ENCODE peak calls at places on chromosome 13, in four cellular contexts. One of them, this sample, is unnamed.

GRCh38 chr13:26343816-26344215 is 89.9 kb downstream of the CDK8 start:
- DNase-seq in ovary: no peak
- DNase-seq in kidney epithelial cell: no peak
- DNase-seq in neuronal stem cell: no peak
- DNase-seq in this sample: no peak

GRCh38 chr13:49560270-49561063 is 24.9 kb downstream of the RCBTB1 start:
- DNase-seq in ovary: peak; percentile 51
- DNase-seq in kidney epithelial cell: peak; percentile 28
- DNase-seq in neuronal stem cell: no peak
- DNase-seq in this sample: no peak

GRCh38 chr13:38348890-38349289 is 761 bp upstream of the UFM1 start:
- DNase-seq in kidney epithelial cell: no peak
- DNase-seq in ovary: no peak
- DNase-seq in neuronal stem cell: peak; percentile 11
- DNase-seq in this sample: peak; percentile 9

GRCh38 chr13:44843403-44843802 is 145.9 kb downstream of the NUFIP1 start:
- DNase-seq in ovary: no peak
- DNase-seq in neuronal stem cell: no peak
- DNase-seq in kidney epithelial cell: no peak
- DNase-seq in this sample: no peak

GRCh38 chr13:29758591-29759114 is 91.8 kb downstream of the UBL3 start:
- DNase-seq in ovary: no peak
- DNase-seq in kidney epithelial cell: no peak
- DNase-seq in neuronal stem cell: no peak
- DNase-seq in this sample: no peak

GRCh38 chr13:31067416-31068118 is 94.1 kb downstream of the HSPH1 start:
- DNase-seq in neuronal stem cell: no peak
- DNase-seq in kidney epithelial cell: peak; percentile 70
- DNase-seq in ovary: no peak
- DNase-seq in this sample: no peak

GRCh38 chr13:108225440-108225839 is 7.2 kb downstream of the ABHD13 start:
- DNase-seq in neuronal stem cell: no peak
- DNase-seq in ovary: no peak
- DNase-seq in kidney epithelial cell: no peak
- DNase-seq in this sample: no peak

GRCh38 chr13:77859450-77859849 is 59.2 kb downstream of the EDNRB start:
- DNase-seq in kidney epithelial cell: no peak
- DNase-seq in neuronal stem cell: no peak
- DNase-seq in ovary: no peak
- DNase-seq in this sample: no peak

GRCh38 chr13:45870232-45870631 is 18.7 kb upstream of the SIAH3 start:
- DNase-seq in ovary: no peak
- DNase-seq in neuronal stem cell: no peak
- DNase-seq in kidney epithelial cell: no peak
- DNase-seq in this sample: no peak

GRCh38 chr13:24719139-24719538 is 38.9 kb downstream of the ATP12A start:
- DNase-seq in kidney epithelial cell: no peak
- DNase-seq in ovary: no peak
- DNase-seq in neuronal stem cell: no peak
- DNase-seq in this sample: no peak

GRCh38 chr13:26722321-26722720 is 38.3 kb downstream of the GPR12 start:
- DNase-seq in kidney epithelial cell: no peak
- DNase-seq in ovary: no peak
- DNase-seq in neuronal stem cell: no peak
- DNase-seq in this sample: no peak

GRCh38 chr13:102930566-102930965 is 84.7 kb downstream of the ERCC5 start:
- DNase-seq in kidney epithelial cell: no peak
- DNase-seq in neuronal stem cell: no peak
- DNase-seq in ovary: no peak
- DNase-seq in this sample: no peak

GRCh38 chr13:45356966-45357689 is 16.1 kb upstream of the TPT1 start:
- DNase-seq in kidney epithelial cell: no peak
- DNase-seq in ovary: no peak
- DNase-seq in neuronal stem cell: no peak
- DNase-seq in this sample: no peak

GRCh38 chr13:95117092-95117491 is 184.2 kb downstream of the ABCC4 start:
- DNase-seq in kidney epithelial cell: no peak
- DNase-seq in neuronal stem cell: no peak
- DNase-seq in ovary: no peak
- DNase-seq in this sample: no peak

GRCh38 chr13:75458696-75459422 is 23.1 kb downstream of the TBC1D4 start:
- DNase-seq in ovary: no peak
- DNase-seq in kidney epithelial cell: no peak
- DNase-seq in neuronal stem cell: no peak
- DNase-seq in this sample: no peak

GRCh38 chr13:63291701-63292100 is 1876.1 kb upstream of the PCDH20 start:
- DNase-seq in kidney epithelial cell: no peak
- DNase-seq in neuronal stem cell: no peak
- DNase-seq in ovary: no peak
- DNase-seq in this sample: no peak

GRCh38 chr13:61414686-61415664 is 674 bp downstream of the PCDH20 start:
- DNase-seq in ovary: no peak
- DNase-seq in neuronal stem cell: peak; percentile 75
- DNase-seq in kidney epithelial cell: peak; percentile 57
- DNase-seq in this sample: peak; percentile 85

GRCh38 chr13:68940049-68940448 is 1167.6 kb upstream of the ATXN8OS start:
- DNase-seq in kidney epithelial cell: no peak
- DNase-seq in neuronal stem cell: no peak
- DNase-seq in ovary: no peak
- DNase-seq in this sample: peak; percentile 15

GRCh38 chr13:22235285-22235949 is 564.5 kb downstream of the FGF9 start:
- DNase-seq in neuronal stem cell: no peak
- DNase-seq in ovary: no peak
- DNase-seq in kidney epithelial cell: no peak
- DNase-seq in this sample: no peak

GRCh38 chr13:33483471-33483870 is 197.9 kb upstream of the STARD13 start:
- DNase-seq in kidney epithelial cell: no peak
- DNase-seq in ovary: no peak
- DNase-seq in neuronal stem cell: no peak
- DNase-seq in this sample: no peak

GRCh38 chr13:35840991-35841604 is 290.1 kb downstream of the DCLK1 start:
- DNase-seq in neuronal stem cell: no peak
- DNase-seq in kidney epithelial cell: no peak
- DNase-seq in ovary: no peak
- DNase-seq in this sample: no peak

GRCh38 chr13:23558675-23559536 is 11.3 kb upstream of the TNFRSF19 start:
- DNase-seq in kidney epithelial cell: no peak
- DNase-seq in ovary: peak; percentile 55
- DNase-seq in neuronal stem cell: no peak
- DNase-seq in this sample: peak; percentile 63

GRCh38 chr13:79402074-79402635 is 3.9 kb downstream of the RBM26 start:
- DNase-seq in kidney epithelial cell: no peak
- DNase-seq in ovary: no peak
- DNase-seq in neuronal stem cell: no peak
- DNase-seq in this sample: no peak

GRCh38 chr13:36357692-36358091 is 11.5 kb upstream of the SPART start:
- DNase-seq in kidney epithelial cell: no peak
- DNase-seq in ovary: peak; percentile 80
- DNase-seq in neuronal stem cell: no peak
- DNase-seq in this sample: no peak

GRCh38 chr13:102856603-102857002 is 10.8 kb downstream of the ERCC5 start:
- DNase-seq in ovary: no peak
- DNase-seq in neuronal stem cell: no peak
- DNase-seq in kidney epithelial cell: no peak
- DNase-seq in this sample: no peak

GRCh38 chr13:112187527-112188297 is 120.8 kb downstream of the SOX1 start:
- DNase-seq in kidney epithelial cell: no peak
- DNase-seq in ovary: no peak
- DNase-seq in neuronal stem cell: no peak
- DNase-seq in this sample: no peak

GRCh38 chr13:28558567-28558966 is 63.6 kb upstream of the FLT1 start:
- DNase-seq in kidney epithelial cell: no peak
- DNase-seq in ovary: no peak
- DNase-seq in neuronal stem cell: no peak
- DNase-seq in this sample: no peak

GRCh38 chr13:73090116-73090811 is 31.5 kb downstream of the KLF5 start:
- DNase-seq in kidney epithelial cell: peak; percentile 97
- DNase-seq in neuronal stem cell: no peak
- DNase-seq in ovary: no peak
- DNase-seq in this sample: no peak

GRCh38 chr13:114234645-114235421 is at the start of gene CDC16:
- DNase-seq in kidney epithelial cell: peak; percentile 62
- DNase-seq in neuronal stem cell: peak; percentile 71
- DNase-seq in ovary: peak; percentile 95
- DNase-seq in this sample: peak; percentile 86

GRCh38 chr13:114237415-114238112 is 2.9 kb downstream of the CDC16 start:
- DNase-seq in neuronal stem cell: no peak
- DNase-seq in kidney epithelial cell: no peak
- DNase-seq in ovary: no peak
- DNase-seq in this sample: no peak

GRCh38 chr13:114234266-114234644 is 442 bp upstream of the CDC16 start:
- DNase-seq in kidney epithelial cell: no peak
- DNase-seq in ovary: no peak
- DNase-seq in neuronal stem cell: no peak
- DNase-seq in this sample: no peak

GRCh38 chr13:114235697-114236096 is 1.0 kb downstream of the CDC16 start:
- DNase-seq in ovary: no peak
- DNase-seq in kidney epithelial cell: no peak
- DNase-seq in neuronal stem cell: no peak
- DNase-seq in this sample: no peak

GRCh38 chr13:114236224-114236623 is 1.5 kb downstream of the CDC16 start:
- DNase-seq in kidney epithelial cell: no peak
- DNase-seq in neuronal stem cell: no peak
- DNase-seq in ovary: no peak
- DNase-seq in this sample: no peak
- H3K4me3 ChIP-seq in kidney epithelial cell: peak overlapping the region; percentile 96
- H3K4me3 ChIP-seq in neuronal stem cell: peak overlapping the region; percentile 93
- H3K4me3 ChIP-seq in ovary: no peak overlapping the region
- H3K4me3 ChIP-seq in this sample: peak overlapping the region; percentile 87

DNA sequence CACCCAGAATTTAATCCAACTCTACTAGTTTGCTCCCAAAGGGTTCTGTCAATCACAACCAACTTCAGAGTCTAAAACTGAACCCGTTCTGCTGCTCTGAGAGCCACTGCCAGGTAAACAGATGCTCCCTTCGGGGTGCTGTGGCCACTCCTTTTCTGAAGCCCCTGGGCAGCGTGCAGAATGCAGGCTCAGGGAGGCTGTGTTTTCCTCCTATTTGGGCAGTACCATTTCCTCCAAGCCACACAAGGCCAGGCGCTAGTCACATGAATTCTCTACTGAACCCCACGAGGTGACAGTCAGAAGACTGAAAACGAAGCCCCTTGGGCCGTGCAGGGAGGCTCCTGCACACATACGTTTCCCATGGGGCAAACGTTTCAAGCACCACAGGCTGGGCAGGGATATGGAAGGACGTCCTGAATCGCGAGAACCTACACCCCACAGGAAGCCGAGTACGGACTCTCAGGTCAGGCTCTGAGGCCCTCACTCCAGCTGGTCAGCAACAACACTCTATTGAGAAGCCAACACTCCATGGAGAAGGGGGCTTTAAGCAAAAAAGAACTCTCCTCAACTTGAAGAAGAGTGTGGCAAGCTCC is 71.8 kb downstream of the CCDC70 start:
- DNase-seq in kidney epithelial cell: no peak
- DNase-seq in ovary: no peak
- DNase-seq in neuronal stem cell: no peak
- DNase-seq in this sample: no peak
- H3K4me3 ChIP-seq in kidney epithelial cell: no peak overlapping the region
- H3K4me3 ChIP-seq in ovary: no peak overlapping the region
- H3K4me3 ChIP-seq in neuronal stem cell: no peak overlapping the region
- H3K4me3 ChIP-seq in this sample: no peak overlapping the region

DNA sequence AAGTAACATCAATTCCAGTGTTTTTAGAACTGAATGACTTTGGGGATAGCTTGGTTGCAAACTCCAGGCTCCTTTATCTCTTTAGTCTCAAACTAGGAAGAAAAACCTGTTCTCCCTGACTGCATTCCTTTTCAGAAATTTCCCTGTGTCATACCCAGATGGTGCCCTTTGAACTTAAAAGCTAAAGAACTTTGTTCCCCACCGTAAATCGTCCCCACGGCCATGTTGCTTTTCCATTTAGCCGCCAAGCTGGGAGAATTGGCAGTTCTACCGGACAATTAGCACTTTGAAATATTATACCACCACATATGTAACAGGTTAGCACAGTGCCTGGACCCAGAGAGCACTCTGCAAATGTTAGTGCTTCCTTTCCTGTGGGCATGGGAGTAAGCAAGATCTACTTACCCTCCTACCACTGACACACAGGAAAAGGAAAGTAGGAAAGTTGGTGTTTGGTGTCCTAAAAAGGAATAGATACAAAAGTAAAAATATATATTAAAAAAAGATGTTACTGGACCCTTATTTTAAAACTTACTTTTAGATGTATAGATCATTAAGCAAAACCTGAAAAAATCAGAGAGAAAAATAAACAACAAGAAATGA is 191.9 kb upstream of the MIR17HG start:
- DNase-seq in neuronal stem cell: no peak
- DNase-seq in kidney epithelial cell: no peak
- DNase-seq in ovary: no peak
- DNase-seq in this sample: no peak
- H3K4me3 ChIP-seq in neuronal stem cell: no peak overlapping the region
- H3K4me3 ChIP-seq in kidney epithelial cell: no peak overlapping the region
- H3K4me3 ChIP-seq in ovary: no peak overlapping the region
- H3K4me3 ChIP-seq in this sample: no peak overlapping the region

GRCh38 chr13:113488283-113488682 is 2.2 kb downstream of the DCUN1D2 start:
- DNase-seq in neuronal stem cell: no peak
- DNase-seq in ovary: no peak
- DNase-seq in kidney epithelial cell: no peak
- DNase-seq in this sample: no peak
- H3K4me3 ChIP-seq in neuronal stem cell: no peak overlapping the region
- H3K4me3 ChIP-seq in ovary: no peak overlapping the region
- H3K4me3 ChIP-seq in kidney epithelial cell: no peak overlapping the region
- H3K4me3 ChIP-seq in this sample: peak overlapping the region; percentile 64

GRCh38 chr13:99905224-99905623 is 66.3 kb downstream of the ZIC5 start:
- DNase-seq in neuronal stem cell: no peak
- DNase-seq in kidney epithelial cell: no peak
- DNase-seq in ovary: no peak
- DNase-seq in this sample: no peak
- H3K4me3 ChIP-seq in neuronal stem cell: no peak overlapping the region
- H3K4me3 ChIP-seq in kidney epithelial cell: no peak overlapping the region
- H3K4me3 ChIP-seq in ovary: no peak overlapping the region
- H3K4me3 ChIP-seq in this sample: no peak overlapping the region

DNA sequence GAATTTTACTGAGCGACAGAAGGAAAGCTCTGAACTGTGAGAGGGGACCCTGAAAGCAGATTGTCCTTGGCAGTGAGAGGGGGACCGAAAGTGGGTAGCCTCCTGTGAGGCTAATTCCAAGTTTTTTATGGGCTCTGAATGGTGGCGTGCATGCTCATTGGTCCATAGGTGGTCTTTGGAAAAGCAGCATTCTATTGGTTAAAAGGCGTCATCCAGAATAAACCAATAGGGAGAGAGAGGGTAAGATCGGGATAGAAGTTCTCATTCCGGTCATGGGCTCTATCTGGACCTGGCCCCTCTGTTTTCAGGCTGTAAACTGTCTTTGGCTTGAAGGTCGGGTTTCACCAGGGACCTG is 539.8 kb upstream of the PCDH9 start:
- DNase-seq in kidney epithelial cell: no peak
- DNase-seq in ovary: no peak
- DNase-seq in neuronal stem cell: no peak
- DNase-seq in this sample: no peak
- H3K4me3 ChIP-seq in kidney epithelial cell: no peak overlapping the region
- H3K4me3 ChIP-seq in ovary: no peak overlapping the region
- H3K4me3 ChIP-seq in neuronal stem cell: no peak overlapping the region
- H3K4me3 ChIP-seq in this sample: no peak overlapping the region